ENCODE peak calls at places on chromosomes 13 and 19, in eight cellular contexts. K is tibial nerve, U is ovary, D is transverse colon, V is H1, S is A549, Y is sigmoid colon, C is K562. T is an unnamed sample.
A peak's percentile ranks its signal among the peaks of the same experiment; 100 is the strongest.

GRCh38 chr19:50223439-50223716 is 20.0 kb downstream of the MYH14 start:
- DNase-seq in K (no peak), U (no peak), D (no peak), V (no peak), S (no peak), Y (no peak), C (no peak), T (no peak)

GRCh38 chr13:27405521-27406134 is 18.8 kb upstream of the GTF3A start:
- DNase-seq in K (no peak), U (no peak), D (peak; percentile 48), V (no peak), S (no peak), Y (no peak), C (no peak), T (no peak)

GRCh38 chr19:34436716-34437115 is 8.5 kb downstream of the UBA2 start:
- DNase-seq in K (no peak), U (no peak), D (no peak), V (no peak), S (no peak), Y (no peak), C (no peak), T (no peak)

GRCh38 chr13:41601718-41602445 is 144.5 kb downstream of the RGCC start:
- DNase-seq in K (no peak), U (no peak), D (no peak), V (no peak), S (no peak), Y (no peak), C (no peak), T (no peak)

GRCh38 chr13:24053505-24054251 is 106.8 kb upstream of the SPATA13 start:
- DNase-seq in K (no peak), U (peak; percentile 63), D (peak; percentile 72), V (peak; percentile 49), S (peak; percentile 72), Y (no peak), C (peak; percentile 22), T (peak; percentile 75)

GRCh38 chr13:83065136-83065535 is 817.1 kb downstream of the SLITRK1 start:
- DNase-seq in K (peak; percentile 75), U (peak; percentile 59), D (peak; percentile 24), V (no peak), S (no peak), Y (peak; percentile 93), C (no peak), T (no peak)

GRCh38 chr13:44171151-44171550 is 202.5 kb upstream of the SERP2 start:
- DNase-seq in K (no peak), U (no peak), D (no peak), V (no peak), S (no peak), Y (no peak), C (no peak), T (no peak)

GRCh38 chr19:51296331-51297093 is 14.9 kb upstream of the IGLON5 start:
- DNase-seq in K (no peak), U (no peak), D (no peak), V (no peak), S (peak; percentile 36), Y (no peak), C (peak; percentile 25), T (no peak)

GRCh38 chr13:113937073-113937472 is 36.8 kb downstream of the C13orf46 start:
- DNase-seq in K (no peak), U (peak; percentile 14), D (no peak), V (no peak), S (no peak), Y (peak; percentile 42), C (no peak), T (no peak)

GRCh38 chr19:34365463-34366401 is 736 bp downstream of the GPI start:
- DNase-seq in K (no peak), U (peak; percentile 64), D (peak; percentile 56), V (no peak), S (peak; percentile 60), Y (peak; percentile 73), C (peak; percentile 64), T (peak; percentile 66)

GRCh38 chr19:44845286-44845611 is 848 bp upstream of the NECTIN2 start:
- DNase-seq in K (peak; percentile 42), U (peak; percentile 74), D (no peak), V (no peak), S (no peak), Y (peak; percentile 79), C (no peak), T (no peak)
- H3K27ac ChIP-seq in K (peak overlapping the region; percentile 85), U (peak overlapping the region; percentile 53), D (peak overlapping the region; percentile 96), V (peak overlapping the region; percentile 78), S (peak overlapping the region; percentile 78), Y (peak overlapping the region; percentile 97), C (peak overlapping the region; percentile 73), T (peak overlapping the region; percentile 99)

GRCh38 chr13:107516517-107516916 is 698.8 kb downstream of the LIG4 start:
- DNase-seq in K (no peak), U (no peak), D (no peak), V (no peak), S (no peak), Y (no peak), C (no peak), T (no peak)

GRCh38 chr13:107512551-107512950 is 702.8 kb downstream of the LIG4 start:
- DNase-seq in K (no peak), U (no peak), D (no peak), V (no peak), S (no peak), Y (no peak), C (no peak), T (no peak)

GRCh38 chr13:107518780-107519179 is 696.6 kb downstream of the LIG4 start:
- DNase-seq in K (no peak), U (no peak), D (no peak), V (no peak), S (no peak), Y (no peak), C (no peak), T (no peak)

DNA sequence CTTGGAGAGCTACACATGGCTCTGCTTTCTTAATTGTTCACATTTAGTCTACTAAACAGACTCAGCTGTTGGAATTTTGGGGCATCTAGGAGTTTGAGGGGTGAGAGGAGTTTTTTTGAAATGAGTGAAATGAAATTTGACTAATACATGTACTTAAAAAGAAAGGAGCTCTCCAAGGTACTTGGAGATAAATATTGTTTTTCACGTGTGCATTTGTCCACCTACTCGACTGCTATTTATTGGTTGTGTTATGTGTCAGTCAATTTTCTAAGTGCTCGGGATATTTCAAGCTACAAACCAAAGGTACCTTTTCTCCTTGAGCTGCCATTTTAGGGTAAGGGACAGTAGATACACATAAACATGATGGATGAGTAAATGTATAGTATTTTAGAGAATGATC is 697.0 kb downstream of the LIG4 start:
- DNase-seq in K (no peak), U (no peak), D (no peak), V (no peak), S (no peak), Y (no peak), C (no peak), T (no peak)
- TF ChIP-seq EP300 in K (no peak), U (no peak), D (no peak), V (no peak), S (no peak), Y (no peak), C (no peak), T (no peak)

GRCh38 chr19:20431826-20432225 is 133.8 kb downstream of the ZNF737 start:
- DNase-seq in K (no peak), U (no peak), D (no peak), V (no peak), S (no peak), Y (no peak), C (no peak), T (no peak)
- H3K27ac ChIP-seq in K (no peak overlapping the region), U (no peak overlapping the region), D (no peak overlapping the region), V (no peak overlapping the region), S (no peak overlapping the region), Y (no peak overlapping the region), C (no peak overlapping the region), T (no peak overlapping the region)

GRCh38 chr13:53250272-53250875 is 221.8 kb downstream of the OLFM4 start:
- DNase-seq in K (peak; percentile 68), U (no peak), D (no peak), V (no peak), S (peak; percentile 65), Y (no peak), C (peak; percentile 31), T (no peak)
- TF ChIP-seq EP300 in K (no peak), U (no peak), D (no peak), V (no peak), S (no peak), Y (no peak), C (no peak), T (no peak)

DNA sequence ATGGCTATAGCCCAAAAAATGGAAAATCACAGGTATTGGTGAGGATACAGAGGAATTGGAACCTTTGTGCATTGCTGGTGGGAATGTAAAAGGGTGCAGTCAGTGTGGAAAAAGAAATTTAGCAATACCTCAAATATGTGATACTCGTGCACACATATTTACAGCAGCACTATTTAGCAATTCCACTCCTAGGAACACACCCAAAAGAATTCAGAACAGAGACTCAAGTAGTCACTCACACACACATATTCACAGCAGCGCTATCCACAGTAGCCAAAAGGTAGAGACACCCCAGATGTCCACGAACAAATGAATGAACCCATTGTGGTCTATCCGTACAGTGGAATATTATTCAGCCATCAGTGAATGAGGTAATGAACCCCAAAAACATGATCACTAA is 114.0 kb downstream of the COL4A2 start:
- DNase-seq in K (no peak), U (no peak), D (no peak), V (no peak), S (no peak), Y (no peak), C (no peak), T (no peak)
- H3K27ac ChIP-seq in K (no peak overlapping the region), U (no peak overlapping the region), D (peak overlapping the region; percentile 45), V (no peak overlapping the region), S (no peak overlapping the region), Y (peak overlapping the region; percentile 51), C (no peak overlapping the region), T (peak overlapping the region; percentile 92)

DNA sequence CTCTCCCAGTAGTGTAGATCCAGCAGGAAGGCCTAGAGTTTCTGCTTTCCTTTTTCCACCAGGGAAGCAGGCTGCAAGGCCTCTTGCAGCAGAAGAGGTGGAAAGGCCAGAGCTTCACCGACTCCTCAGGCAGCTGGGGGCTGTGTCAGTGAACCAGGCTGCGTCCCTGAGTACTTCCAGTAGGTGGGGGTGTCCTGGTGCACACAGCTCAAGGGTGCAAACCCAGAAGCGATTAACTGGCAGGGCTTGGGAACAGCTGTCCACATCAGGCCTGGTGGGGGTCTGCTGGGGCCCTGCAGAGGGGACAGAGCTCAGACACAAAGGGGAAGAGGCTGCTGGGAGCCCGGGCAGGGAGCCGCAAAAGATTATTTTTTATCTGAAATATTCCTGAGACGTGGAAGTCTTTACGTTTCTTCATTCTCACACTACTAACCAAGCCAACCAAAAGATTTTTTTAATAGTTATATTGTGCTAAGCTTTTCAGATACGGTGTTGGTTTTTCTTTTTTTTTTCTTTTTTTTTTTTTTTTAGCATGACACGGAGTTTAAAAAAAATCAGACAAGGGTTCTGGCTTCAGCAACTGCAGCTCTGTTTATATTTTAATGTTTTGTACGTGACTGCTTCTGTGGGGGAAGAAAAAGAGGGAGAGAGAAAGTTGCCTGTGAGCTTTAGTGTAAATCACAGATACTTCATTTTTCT is 11.0 kb downstream of the TSHZ3 start:
- DNase-seq in K (peak; percentile 67), U (peak; percentile 83), D (peak; percentile 47), V (no peak), S (peak; percentile 50), Y (peak; percentile 92), C (peak; percentile 21), T (no peak)
- TF ChIP-seq EP300 in K (no peak), U (no peak), D (no peak), V (no peak), S (no peak), Y (no peak), C (no peak), T (no peak)